ENCODE peak calls at places on chromosomes 2 and 18, in four cellular contexts. Y is cerebellar cortex; A is activated CD8-positive, alpha-beta memory T cell treated with anti-CD3 and anti-CD28 coated beads for 1 hour; Q is CD8-positive, alpha-beta T cell. E is an unnamed sample.
A peak's percentile ranks its signal among the peaks of the same experiment; 100 is the strongest.

GRCh38 chr2:239918749-239919148 is 106.4 kb downstream of the NDUFA10 start:
- DNase-seq in Y (no peak), A (no peak), Q (peak; percentile 35), E (no peak)

GRCh38 chr18:28576941-28577340 is 400.0 kb upstream of the CDH2 start:
- DNase-seq in A (no peak), Q (no peak), Y (no peak), E (no peak)

GRCh38 chr2:76268928-76269327 is 558.2 kb upstream of the GCFC2 start:
- DNase-seq in A (no peak), Y (no peak), Q (no peak), E (no peak)

GRCh38 chr18:71431171-71431570 is 1113.0 kb downstream of the CBLN2 start:
- DNase-seq in Q (no peak), A (no peak), Y (peak; percentile 4), E (peak; percentile 6)

GRCh38 chr2:120204022-120204405 is 19.2 kb downstream of the TMEM185B start:
- DNase-seq in A (no peak), Q (no peak), Y (no peak), E (no peak)

GRCh38 chr2:120922571-120923332 is 187.1 kb downstream of the GLI2 start:
- DNase-seq in A (no peak), Y (no peak), Q (no peak), E (no peak)

GRCh38 chr2:18623782-18624181 is 34.4 kb upstream of the NT5C1B start:
- DNase-seq in Q (no peak), Y (no peak), A (no peak), E (no peak)

GRCh38 chr2:200156140-200156858 is 150.2 kb upstream of the SPATS2L start:
- DNase-seq in Q (no peak), Y (no peak), A (no peak), E (no peak)

GRCh38 chr2:132816234-132816633 is 146.2 kb upstream of the LYPD1 start:
- DNase-seq in Y (no peak), A (no peak), Q (no peak), E (no peak)

GRCh38 chr2:285506-285905 is 2.4 kb downstream of the ALKAL2 start:
- DNase-seq in Q (no peak), Y (no peak), A (no peak), E (no peak)

GRCh38 chr18:28718696-28719095 is 541.8 kb upstream of the CDH2 start:
- DNase-seq in Y (no peak), Q (no peak), A (no peak), E (no peak)

GRCh38 chr18:23230688-23231087 is 95.4 kb downstream of the CABLES1 start:
- DNase-seq in Q (no peak), Y (no peak), A (no peak), E (no peak)

GRCh38 chr2:36594849-36595248 is 3.1 kb downstream of the FEZ2 start:
- DNase-seq in A (no peak), Q (no peak), Y (no peak), E (no peak)

GRCh38 chr2:70992945-70993688 is 1.6 kb downstream of the TEX261 start:
- DNase-seq in Y (no peak), Q (peak; percentile 46), A (no peak), E (no peak)

GRCh38 chr2:62032096-62032495 is 126.6 kb downstream of the COMMD1 start:
- DNase-seq in A (no peak), Y (no peak), Q (no peak), E (no peak)

GRCh38 chr2:55425449-55425848 is 5.8 kb upstream of the CCDC88A start:
- DNase-seq in Q (no peak), A (no peak), Y (no peak), E (no peak)

GRCh38 chr2:25905126-25905525 is 26.8 kb upstream of the ASXL2 start:
- DNase-seq in Y (no peak), A (no peak), Q (no peak), E (no peak)

GRCh38 chr2:236928353-236929153 is 157.1 kb upstream of the COPS8 start:
- DNase-seq in A (no peak), Q (no peak), Y (no peak), E (no peak)

GRCh38 chr18:76433788-76434187 is 61.3 kb downstream of the ZNF516 start:
- DNase-seq in A (no peak), Q (no peak), Y (no peak), E (no peak)

GRCh38 chr2:202514732-202515131 is 120.0 kb upstream of the FAM117B start:
- DNase-seq in Y (no peak), A (no peak), Q (no peak), E (no peak)

GRCh38 chr2:219206442-219207253 is at the start of gene ZFAND2B:
- DNase-seq in A (peak; percentile 88), Q (peak; percentile 99), Y (peak; percentile 93), E (peak; percentile 94)

GRCh38 chr2:119465687-119466086 is 34.0 kb downstream of the TMEM37 start:
- DNase-seq in Y (no peak), A (no peak), Q (no peak), E (no peak)

GRCh38 chr2:169768262-169768995 is 30.2 kb upstream of the SSB start:
- DNase-seq in Q (peak; percentile 61), A (no peak), Y (no peak), E (no peak)

GRCh38 chr2:27729198-27729597 is 42.3 kb upstream of the MRPL33 start:
- DNase-seq in Y (peak; percentile 31), Q (no peak), A (no peak), E (no peak)

GRCh38 chr2:25178976-25179375 is 10.6 kb upstream of the POMC start:
- DNase-seq in Q (no peak), Y (no peak), A (no peak), E (no peak)

GRCh38 chr2:229273384-229274338 is 2.6 kb upstream of the PID1 start:
- DNase-seq in A (no peak), Y (peak; percentile 86), Q (no peak), E (peak; percentile 87)

GRCh38 chr2:3198119-3198518 is 179.5 kb downstream of the EIPR1 start:
- DNase-seq in A (no peak), Q (no peak), Y (peak; percentile 21), E (no peak)

GRCh38 chr2:170262343-170262742 is 84.4 kb downstream of the MYO3B start:
- DNase-seq in Q (no peak), A (no peak), Y (no peak), E (no peak)

GRCh38 chr2:31260870-31261269 is 26.9 kb downstream of the EHD3 start:
- DNase-seq in Q (no peak), A (no peak), Y (no peak), E (no peak)

GRCh38 chr2:65055427-65056214 is 595 bp upstream of the CEP68 start:
- DNase-seq in A (no peak), Q (no peak), Y (no peak), E (no peak)

GRCh38 chr2:65944213-65944612 is 490.7 kb upstream of the MEIS1 start:
- DNase-seq in Q (no peak), A (no peak), Y (no peak), E (no peak)

GRCh38 chr18:23924813-23925212 is 89.7 kb upstream of the TTC39C start:
- DNase-seq in A (no peak), Y (no peak), Q (no peak), E (no peak)

GRCh38 chr18:37712776-37713175 is 147.2 kb upstream of the CELF4 start:
- DNase-seq in A (no peak), Y (no peak), Q (no peak), E (no peak)

GRCh38 chr18:34991152-34991551 is 50.1 kb upstream of the MAPRE2 start:
- DNase-seq in Y (no peak), Q (no peak), A (no peak), E (no peak)

GRCh38 chr2:165067958-165068612 is 112.8 kb upstream of the SLC38A11 start:
- DNase-seq in Y (peak; percentile 95), Q (no peak), A (no peak), E (peak; percentile 97)

GRCh38 chr2:29459445-29460179 is 344.4 kb downstream of the CLIP4 start:
- DNase-seq in Q (no peak), Y (no peak), A (no peak), E (no peak)

GRCh38 chr2:147223553-147223952 is 621.3 kb upstream of the ACVR2A start:
- DNase-seq in Y (no peak), A (no peak), Q (no peak), E (no peak)

GRCh38 chr2:17538844-17539554 is 1.5 kb upstream of the VSNL1 start:
- DNase-seq in A (no peak), Y (no peak), Q (no peak), E (peak; percentile 66)